ENCODE peak calls at places on chromosomes 3 and 15, in seven cellular contexts. One of them, this sample, is unnamed.

GRCh38 chr3:188156051-188156450 is 2.1 kb downstream of the LPP start:
- DNase-seq in tibial nerve: no peak
- DNase-seq in choroid plexus epithelial cell: no peak
- DNase-seq in AG10803: no peak
- DNase-seq in tibial artery: no peak
- DNase-seq in heart left ventricle: no peak
- DNase-seq in AG04450: no peak
- DNase-seq in this sample: no peak

GRCh38 chr3:169299897-169300296 is 363.6 kb downstream of the MECOM start:
- DNase-seq in choroid plexus epithelial cell: no peak
- DNase-seq in AG04450: no peak
- DNase-seq in tibial nerve: no peak
- DNase-seq in tibial artery: no peak
- DNase-seq in heart left ventricle: no peak
- DNase-seq in AG10803: no peak
- DNase-seq in this sample: no peak

GRCh38 chr15:52440414-52440813 is 88.3 kb downstream of the MYO5A start:
- DNase-seq in tibial nerve: no peak
- DNase-seq in AG10803: peak
- DNase-seq in AG04450: no peak
- DNase-seq in tibial artery: no peak
- DNase-seq in heart left ventricle: no peak
- DNase-seq in choroid plexus epithelial cell: no peak
- DNase-seq in this sample: no peak

GRCh38 chr15:59565299-59565698 is 46.3 kb upstream of the GCNT3 start:
- DNase-seq in tibial nerve: no peak
- DNase-seq in heart left ventricle: no peak
- DNase-seq in tibial artery: no peak
- DNase-seq in AG04450: no peak
- DNase-seq in choroid plexus epithelial cell: no peak
- DNase-seq in AG10803: no peak
- DNase-seq in this sample: no peak

GRCh38 chr15:100661161-100661560 is 58.8 kb downstream of the ASB7 start:
- DNase-seq in choroid plexus epithelial cell: no peak
- DNase-seq in AG10803: no peak
- DNase-seq in heart left ventricle: no peak
- DNase-seq in AG04450: no peak
- DNase-seq in tibial artery: no peak
- DNase-seq in tibial nerve: no peak
- DNase-seq in this sample: no peak

GRCh38 chr3:69941439-69942176 is 57.9 kb upstream of the SAMMSON start:
- DNase-seq in heart left ventricle: no peak
- DNase-seq in AG04450: peak
- DNase-seq in tibial artery: no peak
- DNase-seq in tibial nerve: no peak
- DNase-seq in AG10803: no peak
- DNase-seq in choroid plexus epithelial cell: peak
- DNase-seq in this sample: no peak

GRCh38 chr3:169667380-169667671 is 3.8 kb upstream of the MECOM start:
- DNase-seq in AG04450: no peak
- DNase-seq in choroid plexus epithelial cell: no peak
- DNase-seq in heart left ventricle: no peak
- DNase-seq in tibial nerve: no peak
- DNase-seq in AG10803: no peak
- DNase-seq in tibial artery: no peak
- DNase-seq in this sample: no peak

GRCh38 chr3:69560818-69561217 is 174.9 kb upstream of the FRMD4B start:
- DNase-seq in choroid plexus epithelial cell: no peak
- DNase-seq in tibial nerve: no peak
- DNase-seq in AG04450: no peak
- DNase-seq in AG10803: no peak
- DNase-seq in heart left ventricle: no peak
- DNase-seq in tibial artery: no peak
- DNase-seq in this sample: peak

GRCh38 chr3:62686486-62686885 is 188.7 kb downstream of the CADPS start:
- DNase-seq in heart left ventricle: no peak
- DNase-seq in AG10803: peak
- DNase-seq in choroid plexus epithelial cell: peak
- DNase-seq in AG04450: no peak
- DNase-seq in tibial artery: no peak
- DNase-seq in tibial nerve: no peak
- DNase-seq in this sample: peak

GRCh38 chr3:132180337-132180791 is 136.8 kb upstream of the ACP3 start:
- DNase-seq in choroid plexus epithelial cell: peak
- DNase-seq in tibial nerve: no peak
- DNase-seq in tibial artery: no peak
- DNase-seq in AG04450: peak
- DNase-seq in AG10803: peak
- DNase-seq in heart left ventricle: no peak
- DNase-seq in this sample: peak

GRCh38 chr3:24523988-24524727 is 29.5 kb upstream of the THRB start:
- DNase-seq in tibial nerve: no peak
- DNase-seq in AG10803: no peak
- DNase-seq in tibial artery: no peak
- DNase-seq in choroid plexus epithelial cell: no peak
- DNase-seq in heart left ventricle: no peak
- DNase-seq in AG04450: no peak
- DNase-seq in this sample: no peak

GRCh38 chr3:46464326-46465195 is at the start of gene LTF:
- DNase-seq in AG10803: no peak
- DNase-seq in heart left ventricle: peak
- DNase-seq in tibial artery: no peak
- DNase-seq in tibial nerve: no peak
- DNase-seq in AG04450: no peak
- DNase-seq in choroid plexus epithelial cell: no peak
- DNase-seq in this sample: no peak

GRCh38 chr3:52406791-52407510 is 38.0 kb downstream of the SEMA3G start:
- DNase-seq in tibial nerve: no peak
- DNase-seq in choroid plexus epithelial cell: no peak
- DNase-seq in heart left ventricle: no peak
- DNase-seq in AG10803: no peak
- DNase-seq in tibial artery: no peak
- DNase-seq in AG04450: no peak
- DNase-seq in this sample: no peak

GRCh38 chr3:139288266-139288821 is 55.5 kb upstream of the MRPS22 start:
- DNase-seq in AG04450: no peak
- DNase-seq in tibial nerve: no peak
- DNase-seq in AG10803: no peak
- DNase-seq in choroid plexus epithelial cell: no peak
- DNase-seq in heart left ventricle: peak
- DNase-seq in tibial artery: no peak
- DNase-seq in this sample: no peak

GRCh38 chr15:47773163-47773562 is 55.9 kb downstream of the SEMA6D start:
- DNase-seq in AG10803: no peak
- DNase-seq in heart left ventricle: no peak
- DNase-seq in tibial nerve: no peak
- DNase-seq in AG04450: no peak
- DNase-seq in tibial artery: no peak
- DNase-seq in choroid plexus epithelial cell: no peak
- DNase-seq in this sample: no peak

GRCh38 chr15:52114656-52115055 is 2.1 kb upstream of the BCL2L10 start:
- DNase-seq in tibial nerve: no peak
- DNase-seq in choroid plexus epithelial cell: no peak
- DNase-seq in AG10803: no peak
- DNase-seq in tibial artery: no peak
- DNase-seq in heart left ventricle: no peak
- DNase-seq in AG04450: no peak
- DNase-seq in this sample: no peak

GRCh38 chr15:34693053-34693744 is 61.6 kb downstream of the GJD2 start:
- DNase-seq in AG04450: no peak
- DNase-seq in tibial artery: no peak
- DNase-seq in heart left ventricle: no peak
- DNase-seq in AG10803: no peak
- DNase-seq in choroid plexus epithelial cell: peak
- DNase-seq in tibial nerve: no peak
- DNase-seq in this sample: no peak

DNA sequence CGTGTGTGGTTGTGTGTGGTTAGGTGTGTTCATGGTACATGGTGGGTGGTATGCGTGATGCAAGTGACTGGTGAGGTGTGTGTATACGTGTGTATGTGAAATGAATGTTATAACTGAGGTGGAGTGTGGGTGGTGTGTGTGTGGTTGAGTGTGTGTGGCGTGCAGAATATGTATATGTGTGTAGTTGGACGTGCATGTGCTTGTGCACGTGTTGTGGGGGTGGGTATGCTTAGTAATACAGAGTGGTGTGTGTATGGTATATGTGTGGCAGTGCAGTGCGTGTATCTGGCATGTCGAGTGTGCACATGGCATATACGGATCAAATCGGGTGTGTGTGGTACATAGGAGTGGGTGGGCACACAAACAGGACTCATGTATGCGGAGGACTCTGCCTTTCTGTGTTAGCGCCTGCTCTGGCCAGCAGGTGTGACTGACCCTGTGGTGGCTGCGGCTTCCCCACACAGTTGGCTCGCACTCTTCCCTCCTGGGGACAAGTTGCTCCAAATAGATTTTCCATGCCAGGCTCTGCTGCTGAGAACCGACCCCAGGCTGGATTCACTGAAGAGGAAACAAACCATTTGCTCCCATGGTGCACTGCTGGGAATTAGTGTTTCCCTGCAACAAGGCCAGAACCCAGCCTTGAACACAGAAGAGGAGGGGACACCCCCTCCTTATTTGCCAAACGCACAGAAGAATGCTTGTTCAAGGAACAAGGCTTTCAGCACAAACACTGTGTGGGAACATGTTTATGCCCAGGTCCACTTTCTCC is 1.2 kb upstream of the C3orf70 start:
- DNase-seq in tibial nerve: no peak
- DNase-seq in AG04450: no peak
- DNase-seq in tibial artery: no peak
- DNase-seq in AG10803: no peak
- DNase-seq in choroid plexus epithelial cell: no peak
- DNase-seq in heart left ventricle: no peak
- DNase-seq in this sample: no peak
- H3K4me3 ChIP-seq in tibial nerve: peak
- H3K4me3 ChIP-seq in AG04450: no peak
- H3K4me3 ChIP-seq in tibial artery: peak
- H3K4me3 ChIP-seq in AG10803: peak
- H3K4me3 ChIP-seq in choroid plexus epithelial cell: no peak
- H3K4me3 ChIP-seq in heart left ventricle: peak
- H3K4me3 ChIP-seq in this sample: no peak

GRCh38 chr15:40785158-40785557 is 15.4 kb downstream of the C15orf62 start:
- DNase-seq in AG04450: no peak
- DNase-seq in tibial artery: no peak
- DNase-seq in choroid plexus epithelial cell: peak
- DNase-seq in tibial nerve: no peak
- DNase-seq in AG10803: no peak
- DNase-seq in heart left ventricle: no peak
- DNase-seq in this sample: no peak
- TF ChIP-seq CTCF in AG04450: no peak
- TF ChIP-seq CTCF in tibial artery: no peak
- TF ChIP-seq CTCF in choroid plexus epithelial cell: peak
- TF ChIP-seq CTCF in tibial nerve: no peak
- TF ChIP-seq CTCF in AG10803: no peak
- TF ChIP-seq CTCF in heart left ventricle: no peak
- TF ChIP-seq CTCF in this sample: peak

GRCh38 chr3:9945358-9945757 is 6.8 kb downstream of the PRRT3 start:
- DNase-seq in choroid plexus epithelial cell: no peak
- DNase-seq in AG10803: no peak
- DNase-seq in AG04450: no peak
- DNase-seq in heart left ventricle: no peak
- DNase-seq in tibial nerve: no peak
- DNase-seq in tibial artery: no peak
- DNase-seq in this sample: no peak

GRCh38 chr3:9948586-9948985 is 3.6 kb downstream of the PRRT3 start:
- DNase-seq in tibial nerve: no peak
- DNase-seq in tibial artery: no peak
- DNase-seq in AG10803: no peak
- DNase-seq in AG04450: no peak
- DNase-seq in choroid plexus epithelial cell: no peak
- DNase-seq in heart left ventricle: no peak
- DNase-seq in this sample: no peak

GRCh38 chr3:9946112-9947024 is 5.8 kb downstream of the PRRT3 start:
- DNase-seq in heart left ventricle: peak
- DNase-seq in tibial artery: peak
- DNase-seq in AG10803: peak
- DNase-seq in tibial nerve: peak
- DNase-seq in AG04450: peak
- DNase-seq in choroid plexus epithelial cell: peak
- DNase-seq in this sample: peak

GRCh38 chr3:9949115-9949514 is 3.1 kb downstream of the PRRT3 start:
- DNase-seq in AG10803: no peak
- DNase-seq in tibial nerve: no peak
- DNase-seq in choroid plexus epithelial cell: no peak
- DNase-seq in AG04450: no peak
- DNase-seq in heart left ventricle: no peak
- DNase-seq in tibial artery: no peak
- DNase-seq in this sample: no peak

GRCh38 chr3:9947025-9947995 is 4.9 kb downstream of the PRRT3 start:
- DNase-seq in tibial nerve: peak
- DNase-seq in AG04450: no peak
- DNase-seq in heart left ventricle: peak
- DNase-seq in tibial artery: peak
- DNase-seq in choroid plexus epithelial cell: peak
- DNase-seq in AG10803: peak
- DNase-seq in this sample: peak
- H3K4me3 ChIP-seq in tibial nerve: peak
- H3K4me3 ChIP-seq in AG04450: peak
- H3K4me3 ChIP-seq in heart left ventricle: peak
- H3K4me3 ChIP-seq in tibial artery: peak
- H3K4me3 ChIP-seq in choroid plexus epithelial cell: peak
- H3K4me3 ChIP-seq in AG10803: peak
- H3K4me3 ChIP-seq in this sample: peak

GRCh38 chr3:186259612-186260383 is 102.2 kb downstream of the DGKG start:
- DNase-seq in heart left ventricle: peak
- DNase-seq in tibial nerve: peak
- DNase-seq in choroid plexus epithelial cell: peak
- DNase-seq in AG10803: peak
- DNase-seq in AG04450: no peak
- DNase-seq in tibial artery: peak
- DNase-seq in this sample: peak

GRCh38 chr3:186258968-186259367 is 103.1 kb downstream of the DGKG start:
- DNase-seq in heart left ventricle: no peak
- DNase-seq in tibial artery: no peak
- DNase-seq in AG04450: no peak
- DNase-seq in choroid plexus epithelial cell: no peak
- DNase-seq in AG10803: no peak
- DNase-seq in tibial nerve: no peak
- DNase-seq in this sample: no peak

GRCh38 chr3:186264608-186265400 is 97.2 kb downstream of the DGKG start:
- DNase-seq in tibial nerve: no peak
- DNase-seq in tibial artery: no peak
- DNase-seq in AG10803: no peak
- DNase-seq in choroid plexus epithelial cell: no peak
- DNase-seq in AG04450: no peak
- DNase-seq in heart left ventricle: no peak
- DNase-seq in this sample: no peak

GRCh38 chr3:186260726-186261125 is 101.3 kb downstream of the DGKG start:
- DNase-seq in AG10803: no peak
- DNase-seq in tibial nerve: no peak
- DNase-seq in choroid plexus epithelial cell: peak
- DNase-seq in tibial artery: no peak
- DNase-seq in heart left ventricle: no peak
- DNase-seq in AG04450: no peak
- DNase-seq in this sample: no peak

DNA sequence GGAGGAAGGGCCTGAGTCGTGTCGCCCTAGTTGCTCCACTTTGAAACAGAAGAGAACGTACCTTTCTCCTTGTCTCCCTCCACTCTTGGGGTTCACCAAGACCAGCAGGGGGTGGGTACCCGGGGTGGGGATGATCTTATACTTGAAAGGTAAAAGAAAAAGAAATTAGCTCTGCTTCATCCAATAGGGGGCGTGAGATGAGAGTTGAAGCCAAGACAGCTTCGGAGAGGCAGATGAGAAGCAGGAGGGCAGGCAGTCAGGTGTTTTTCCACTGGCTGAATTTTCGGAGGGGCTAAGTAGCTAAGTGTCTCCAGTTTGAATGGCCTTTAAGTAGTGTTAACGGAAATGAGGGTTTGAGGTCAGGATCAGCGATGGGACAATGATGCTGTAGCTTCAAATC is 100.4 kb downstream of the DGKG start:
- DNase-seq in AG04450: no peak
- DNase-seq in tibial artery: no peak
- DNase-seq in tibial nerve: no peak
- DNase-seq in heart left ventricle: no peak
- DNase-seq in AG10803: no peak
- DNase-seq in choroid plexus epithelial cell: peak
- DNase-seq in this sample: no peak
- TF ChIP-seq CTCF in AG04450: peak
- TF ChIP-seq CTCF in tibial artery: no peak
- TF ChIP-seq CTCF in tibial nerve: no peak
- TF ChIP-seq CTCF in heart left ventricle: peak
- TF ChIP-seq CTCF in AG10803: peak
- TF ChIP-seq CTCF in choroid plexus epithelial cell: peak
- TF ChIP-seq CTCF in this sample: peak